ENCODE peak calls at places on chromosomes 6 and 20, in five cellular contexts. B is H1, H is hepatocyte, W is mucosa of descending colon, E is left ventricle myocardium inferior. F is an unnamed sample.

GRCh38 chr6:20126789-20127653 is 85.2 kb downstream of the MBOAT1 start:
- DNase-seq in B (peak; percentile 88), H (peak; percentile 87), W (peak; percentile 86), E (peak; percentile 69), F (peak; percentile 89)

GRCh38 chr6:31697555-31697954 is 5.6 kb downstream of the ABHD16A start:
- DNase-seq in B (no peak), H (no peak), W (no peak), E (no peak), F (no peak)

GRCh38 chr6:155352812-155353211 is 38.5 kb upstream of the TFB1M start:
- DNase-seq in B (no peak), H (no peak), W (no peak), E (no peak), F (no peak)

GRCh38 chr6:56381852-56382251 is 134.5 kb upstream of the COL21A1 start:
- DNase-seq in B (no peak), H (peak; percentile 38), W (no peak), E (no peak), F (no peak)

GRCh38 chr20:57579331-57579897 is 18.5 kb downstream of the PCK1 start:
- DNase-seq in B (no peak), H (no peak), W (peak; percentile 21), E (no peak), F (no peak)

GRCh38 chr20:51359401-51359800 is 183.1 kb downstream of the NFATC2 start:
- DNase-seq in B (no peak), H (no peak), W (no peak), E (no peak), F (no peak)

GRCh38 chr6:30612687-30613248 is 4.3 kb downstream of the PPP1R10 start:
- DNase-seq in B (no peak), H (no peak), W (no peak), E (no peak), F (no peak)

GRCh38 chr20:9068896-9069663 is at the start of gene PLCB4:
- DNase-seq in B (peak; percentile 71), H (peak; percentile 60), W (peak; percentile 83), E (peak; percentile 52), F (peak; percentile 80)

GRCh38 chr6:160028487-160029275 is 59.8 kb downstream of the IGF2R start:
- DNase-seq in B (no peak), H (no peak), W (no peak), E (no peak), F (no peak)

GRCh38 chr6:42101186-42101657 is 41.2 kb downstream of the C6orf132 start:
- DNase-seq in B (no peak), H (peak; percentile 78), W (no peak), E (no peak), F (no peak)
- H3K4me1 ChIP-seq in B (peaks cover 3% of the 10 kb centered on the region), H (peaks cover 56% of the 10 kb centered on the region), W (peaks cover 55% of the 10 kb centered on the region), E (peaks cover 50% of the 10 kb centered on the region), F (peaks cover 3% of the 10 kb centered on the region)

GRCh38 chr20:47231382-47232042 is 125.0 kb downstream of the ZMYND8 start:
- DNase-seq in B (no peak), H (no peak), W (no peak), E (no peak), F (no peak)
- H3K4me1 ChIP-seq in B (peaks cover 2% of the 10 kb centered on the region), H (peaks cover 4% of the 10 kb centered on the region), W (no peaks in the 10 kb centered on the region), E (peaks cover 37% of the 10 kb centered on the region), F (no peaks in the 10 kb centered on the region)

DNA sequence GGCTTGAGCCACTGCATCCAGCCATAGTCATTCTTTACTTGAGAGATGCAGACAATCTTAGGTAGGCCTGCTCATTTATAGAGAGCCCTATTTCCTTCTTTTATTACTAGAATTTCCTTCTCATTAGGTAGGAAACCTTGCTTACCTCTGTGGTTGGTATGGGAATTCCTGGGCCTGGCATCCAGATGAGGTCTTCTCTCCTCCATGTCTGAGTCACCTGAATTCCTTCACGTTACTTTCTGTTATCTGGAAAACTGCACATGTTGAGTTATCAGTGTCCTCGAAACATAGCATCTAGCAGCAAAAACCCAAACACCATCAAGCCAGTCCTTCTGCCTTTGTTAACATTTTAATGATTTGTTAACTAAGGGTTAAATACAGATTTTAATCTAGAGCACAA is 2.2 kb downstream of the ZNFX1 start:
- DNase-seq in B (no peak), H (no peak), W (no peak), E (no peak), F (no peak)
- H3K4me1 ChIP-seq in B (no peaks in the 10 kb centered on the region), H (peaks cover 19% of the 10 kb centered on the region), W (peaks cover 23% of the 10 kb centered on the region), E (peaks cover 84% of the 10 kb centered on the region), F (peaks cover 10% of the 10 kb centered on the region)

DNA sequence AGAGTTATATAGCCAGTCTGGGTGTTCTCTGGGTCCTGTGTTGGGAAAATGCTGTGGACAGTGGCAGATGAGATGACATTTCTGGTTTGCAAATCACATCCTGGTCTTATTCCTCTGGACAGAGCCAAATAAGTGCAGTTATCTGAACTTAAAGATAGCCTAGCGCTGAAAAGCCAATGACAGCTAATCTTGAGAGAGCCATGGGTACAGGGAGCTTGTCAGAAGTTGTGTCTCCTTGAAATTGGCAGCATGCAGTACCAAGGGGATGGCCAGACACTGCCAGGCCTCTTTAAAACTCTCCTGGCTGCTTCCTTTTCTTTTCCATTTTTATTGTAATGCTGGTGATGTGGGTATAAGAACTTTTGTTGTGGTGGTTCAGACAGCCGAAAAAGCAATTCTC is 362.5 kb downstream of the FARS2 start:
- DNase-seq in B (no peak), H (no peak), W (no peak), E (no peak), F (no peak)
- H3K4me1 ChIP-seq in B (peaks cover 4% of the 10 kb centered on the region), H (no peaks in the 10 kb centered on the region), W (no peaks in the 10 kb centered on the region), E (peaks cover 36% of the 10 kb centered on the region), F (peaks cover 12% of the 10 kb centered on the region)

DNA sequence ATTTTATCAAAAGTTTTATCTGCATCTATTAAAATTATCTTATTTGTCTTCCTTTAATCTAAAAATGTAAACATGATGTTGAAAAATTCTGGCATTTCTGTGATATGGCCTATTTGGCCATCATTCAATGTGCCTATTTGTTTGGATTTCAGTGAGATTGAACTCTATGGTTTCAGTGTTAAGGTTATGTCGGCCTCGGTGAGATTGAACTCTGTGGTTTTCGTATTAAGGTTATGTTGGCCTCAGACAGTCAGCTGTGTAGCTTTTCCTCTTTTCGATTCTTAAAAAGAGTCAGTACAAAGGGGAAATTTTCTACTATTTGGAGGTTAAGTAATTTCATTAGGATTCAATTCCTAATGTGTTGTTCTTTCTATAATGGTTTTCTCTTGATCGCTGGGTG is 320.6 kb downstream of the PACRG start:
- DNase-seq in B (no peak), H (no peak), W (no peak), E (no peak), F (no peak)
- H3K4me1 ChIP-seq in B (no peaks in the 10 kb centered on the region), H (no peaks in the 10 kb centered on the region), W (no peaks in the 10 kb centered on the region), E (no peaks in the 10 kb centered on the region), F (no peaks in the 10 kb centered on the region)

GRCh38 chr6:52566853-52567279 is 10.0 kb downstream of the TRAM2 start:
- DNase-seq in B (no peak), H (peak; percentile 36), W (no peak), E (no peak), F (peak; percentile 33)
- H3K4me1 ChIP-seq in B (peaks cover 15% of the 10 kb centered on the region), H (peaks cover 51% of the 10 kb centered on the region), W (peaks cover 5% of the 10 kb centered on the region), E (peaks cover 99% of the 10 kb centered on the region), F (peaks cover 31% of the 10 kb centered on the region)

GRCh38 chr6:167846997-167847606 is 20.4 kb downstream of the AFDN start:
- DNase-seq in B (no peak), H (no peak), W (no peak), E (no peak), F (no peak)
- H3K4me1 ChIP-seq in B (peaks cover 9% of the 10 kb centered on the region), H (peaks cover 37% of the 10 kb centered on the region), W (peaks cover 9% of the 10 kb centered on the region), E (peaks cover 63% of the 10 kb centered on the region), F (peaks cover 4% of the 10 kb centered on the region)

DNA sequence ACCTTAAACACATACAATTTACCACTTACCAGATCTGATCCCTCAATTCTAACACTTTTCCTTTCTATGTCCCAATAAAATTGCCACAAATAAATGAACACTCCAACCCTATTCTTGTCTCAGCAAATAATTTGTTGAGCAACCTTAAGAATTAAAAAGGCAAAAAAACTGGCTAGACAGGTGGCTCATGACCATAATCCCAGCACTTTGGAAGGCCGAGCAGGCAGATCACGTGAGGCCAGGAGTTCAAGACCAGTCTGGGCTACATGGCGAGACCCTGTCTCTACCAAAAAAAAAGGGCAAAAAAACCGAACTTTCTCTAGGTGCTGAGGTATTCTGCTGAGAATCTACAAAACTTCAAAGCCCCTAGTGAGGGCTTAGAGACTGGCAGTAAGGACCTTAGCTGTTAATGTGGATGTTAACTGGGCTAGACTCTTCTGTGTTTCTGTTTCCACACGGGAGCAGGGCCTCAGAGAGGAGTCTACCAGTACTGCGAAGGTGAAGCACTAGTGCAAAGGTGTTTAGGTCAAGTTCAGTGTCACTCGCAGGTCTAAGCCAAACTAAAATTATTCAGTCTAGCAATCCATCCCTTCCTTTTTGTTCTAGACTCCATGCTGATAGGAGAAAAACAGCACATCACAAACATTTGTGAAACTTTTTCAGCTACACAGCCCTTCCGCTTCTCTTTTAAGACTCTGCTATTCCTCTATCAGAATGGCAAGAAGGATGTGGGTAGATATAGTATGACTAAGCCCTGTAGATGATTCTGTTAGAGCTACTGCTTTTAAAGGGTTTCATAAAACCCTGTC is 2.6 kb downstream of the FASTKD5 start:
- DNase-seq in B (no peak), H (no peak), W (no peak), E (no peak), F (no peak)
- H3K4me1 ChIP-seq in B (peaks cover 3% of the 10 kb centered on the region), H (peaks cover 22% of the 10 kb centered on the region), W (peaks cover 22% of the 10 kb centered on the region), E (peaks cover 81% of the 10 kb centered on the region), F (peaks cover 5% of the 10 kb centered on the region)

GRCh38 chr6:44487002-44487401 is 99.5 kb downstream of the CDC5L start:
- DNase-seq in B (no peak), H (no peak), W (no peak), E (no peak), F (no peak)
- H3K4me1 ChIP-seq in B (no peaks in the 10 kb centered on the region), H (peaks cover 4% of the 10 kb centered on the region), W (no peaks in the 10 kb centered on the region), E (peaks cover 5% of the 10 kb centered on the region), F (no peaks in the 10 kb centered on the region)

GRCh38 chr6:143747347-143747842 is 69.6 kb downstream of the PHACTR2 start:
- DNase-seq in B (no peak), H (peak; percentile 66), W (no peak), E (no peak), F (no peak)
- H3K4me1 ChIP-seq in B (peaks cover 52% of the 10 kb centered on the region), H (peaks cover 72% of the 10 kb centered on the region), W (peaks cover 40% of the 10 kb centered on the region), E (peaks cover 67% of the 10 kb centered on the region), F (peaks cover 24% of the 10 kb centered on the region)